ENCODE peak calls at places on chromosomes 1 and 21, in seven cellular contexts. N is pancreas, V is BE2C, O is psoas muscle, Y is epithelial cell of esophagus, A is suprapubic skin, I is upper lobe of right lung. S is an unnamed sample.

GRCh38 chr1:94531664-94532063 is 9.9 kb downstream of the F3 start:
- DNase-seq in N (no peak), V (no peak), O (no peak), Y (peak; percentile 47), A (no peak), I (no peak), S (no peak)

GRCh38 chr1:172900359-172900997 is 150.3 kb downstream of the TNFSF18 start:
- DNase-seq in N (no peak), V (no peak), O (no peak), Y (no peak), A (no peak), I (no peak), S (no peak)

GRCh38 chr1:23838401-23838866 is 13.2 kb upstream of the HMGCL start:
- DNase-seq in N (peak; percentile 87), V (peak; percentile 68), O (peak; percentile 70), Y (peak; percentile 62), A (peak; percentile 88), I (peak; percentile 88), S (no peak)

GRCh38 chr1:207883104-207883651 is 27.7 kb downstream of the CD34 start:
- DNase-seq in N (no peak), V (no peak), O (no peak), Y (no peak), A (no peak), I (no peak), S (no peak)

GRCh38 chr1:62299426-62300200 is 19.6 kb downstream of the KANK4 start:
- DNase-seq in N (peak; percentile 68), V (no peak), O (no peak), Y (no peak), A (no peak), I (no peak), S (no peak)

GRCh38 chr1:115107501-115108260 is 18.4 kb upstream of the TSPAN2 start:
- DNase-seq in N (no peak), V (no peak), O (no peak), Y (peak; percentile 37), A (no peak), I (no peak), S (no peak)

GRCh38 chr1:95953668-95954067 is 719.7 kb downstream of the RWDD3 start:
- DNase-seq in N (no peak), V (no peak), O (no peak), Y (no peak), A (no peak), I (no peak), S (no peak)

GRCh38 chr1:61659061-61659460 is 65.9 kb downstream of the TM2D1 start:
- DNase-seq in N (no peak), V (no peak), O (no peak), Y (peak; percentile 15), A (no peak), I (no peak), S (no peak)

GRCh38 chr1:55069280-55069679 is 29.9 kb downstream of the PCSK9 start:
- DNase-seq in N (no peak), V (no peak), O (no peak), Y (no peak), A (no peak), I (no peak), S (no peak)

GRCh38 chr1:31509124-31510072 is 66.9 kb upstream of the TINAGL1 start:
- DNase-seq in N (no peak), V (no peak), O (no peak), Y (no peak), A (no peak), I (no peak), S (no peak)

GRCh38 chr1:180040034-180040433 is 85.4 kb downstream of the CEP350 start:
- DNase-seq in N (no peak), V (no peak), O (no peak), Y (peak; percentile 6), A (no peak), I (no peak), S (no peak)

GRCh38 chr1:99397029-99397428 is 132.7 kb downstream of the PLPPR4 start:
- DNase-seq in N (no peak), V (no peak), O (no peak), Y (no peak), A (no peak), I (no peak), S (no peak)

GRCh38 chr1:5099018-5099417 is 444.6 kb downstream of the AJAP1 start:
- DNase-seq in N (no peak), V (no peak), O (no peak), Y (no peak), A (no peak), I (no peak), S (no peak)

GRCh38 chr1:1943834-1944570 is 24.9 kb upstream of the TMEM52 start:
- DNase-seq in N (peak; percentile 85), V (peak; percentile 79), O (peak; percentile 62), Y (peak; percentile 36), A (no peak), I (peak; percentile 82), S (no peak)

GRCh38 chr1:57204942-57205787 is 218.7 kb downstream of the DAB1 start:
- DNase-seq in N (no peak), V (no peak), O (no peak), Y (peak; percentile 33), A (no peak), I (no peak), S (no peak)

GRCh38 chr21:32008714-32009113 is 135.9 kb downstream of the HUNK start:
- DNase-seq in N (no peak), V (no peak), O (no peak), Y (no peak), A (no peak), I (no peak), S (no peak)

GRCh38 chr1:86201321-86201720 is 44.7 kb upstream of the COL24A1 start:
- DNase-seq in N (no peak), V (no peak), O (no peak), Y (no peak), A (no peak), I (no peak), S (no peak)

GRCh38 chr1:86200901-86201300 is 44.3 kb upstream of the COL24A1 start:
- DNase-seq in N (no peak), V (no peak), O (no peak), Y (peak; percentile 4), A (no peak), I (no peak), S (no peak)

GRCh38 chr1:86207323-86207722 is 50.8 kb upstream of the COL24A1 start:
- DNase-seq in N (no peak), V (peak; percentile 3), O (no peak), Y (peak; percentile 87), A (no peak), I (no peak), S (peak; percentile 65)

GRCh38 chr1:86202552-86203340 is 46.2 kb upstream of the COL24A1 start:
- DNase-seq in N (no peak), V (no peak), O (peak; percentile 4), Y (no peak), A (no peak), I (no peak), S (no peak)

GRCh38 chr1:86205741-86206140 is 49.2 kb upstream of the COL24A1 start:
- DNase-seq in N (no peak), V (no peak), O (no peak), Y (no peak), A (no peak), I (no peak), S (no peak)
- TF ChIP-seq CTCF in N (no peak), V (no peak), O (no peak), Y (no peak), A (no peak), I (no peak), S (no peak)

GRCh38 chr1:44785501-44786137 is 2.4 kb downstream of the BEST4 start:
- DNase-seq in N (no peak), V (no peak), O (no peak), Y (no peak), A (no peak), I (no peak), S (no peak)

GRCh38 chr1:44787506-44787905 is 464 bp downstream of the BEST4 start:
- DNase-seq in N (no peak), V (no peak), O (no peak), Y (no peak), A (no peak), I (no peak), S (no peak)

GRCh38 chr1:44786841-44787426 is 1.0 kb downstream of the BEST4 start:
- DNase-seq in N (no peak), V (no peak), O (no peak), Y (no peak), A (no peak), I (no peak), S (no peak)

GRCh38 chr1:44786138-44786840 is 1.7 kb downstream of the BEST4 start:
- DNase-seq in N (peak; percentile 94), V (peak; percentile 74), O (peak; percentile 72), Y (peak; percentile 71), A (no peak), I (peak; percentile 89), S (no peak)

DNA sequence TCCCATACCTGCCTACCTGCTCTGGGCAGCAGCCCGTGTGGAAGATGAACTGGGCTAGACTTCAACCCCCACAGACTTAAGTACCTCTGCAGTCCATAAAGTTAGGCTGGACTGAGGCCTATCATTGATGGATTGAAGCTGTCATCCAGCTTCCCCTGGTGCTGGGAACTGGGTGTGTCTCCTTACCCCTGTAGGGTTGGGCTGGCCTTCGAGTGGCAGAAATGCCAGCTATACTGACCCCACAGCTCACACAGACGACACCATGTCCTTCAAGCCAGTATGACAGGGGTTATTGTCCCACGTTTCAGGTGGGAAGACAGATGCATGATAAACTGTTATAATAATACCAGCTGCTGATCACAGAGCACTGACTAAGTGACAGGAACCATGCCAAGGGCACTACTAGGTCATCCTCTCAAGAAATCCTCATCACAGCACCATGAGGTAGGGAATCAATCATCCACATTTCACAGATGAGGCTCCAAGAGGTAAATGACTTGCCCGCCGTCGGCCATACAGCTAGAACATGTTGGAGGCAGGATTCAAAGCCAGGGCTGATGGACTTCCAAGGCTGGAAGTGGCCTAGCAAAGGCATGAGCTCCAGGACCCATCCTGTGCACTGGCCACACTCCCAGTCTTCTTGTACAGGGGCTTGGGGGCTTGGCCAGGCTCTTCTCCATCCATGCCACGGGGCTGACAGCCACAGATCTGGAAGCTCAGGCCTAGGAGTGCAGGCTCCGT is at the start of gene BEST4:
- DNase-seq in N (no peak), V (no peak), O (no peak), Y (no peak), A (no peak), I (no peak), S (no peak)
- TF ChIP-seq CTCF in N (no peak), V (no peak), O (no peak), Y (no peak), A (no peak), I (no peak), S (no peak)

DNA sequence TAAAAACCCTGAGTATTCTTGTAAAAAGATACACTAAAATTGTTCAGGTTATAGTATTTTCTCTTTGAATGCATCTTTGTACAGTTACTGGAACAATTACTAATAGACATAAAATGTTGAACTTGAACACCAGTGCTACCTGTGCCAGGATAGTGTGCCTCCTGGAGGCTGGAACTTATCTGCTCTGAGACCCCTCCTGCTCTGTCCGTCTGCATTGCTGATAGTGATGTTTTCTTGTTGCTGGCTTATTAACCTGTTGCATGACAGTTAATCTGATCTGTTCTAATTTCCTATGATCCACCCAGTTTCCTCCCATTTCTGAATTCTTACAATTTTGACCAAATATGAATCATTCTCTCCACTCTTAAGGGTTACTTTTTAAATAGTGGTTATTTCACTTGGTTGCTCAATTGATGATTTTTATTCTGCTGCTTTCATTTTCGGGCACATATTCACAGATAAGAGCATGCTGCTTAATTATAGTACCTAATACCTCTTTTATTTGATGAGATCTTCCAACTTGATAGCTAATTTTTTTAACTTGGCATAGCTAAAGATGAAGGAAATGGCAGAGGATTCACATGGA is 101.4 kb downstream of the CC2D1B start:
- DNase-seq in N (no peak), V (no peak), O (no peak), Y (no peak), A (no peak), I (no peak), S (no peak)
- TF ChIP-seq CTCF in N (no peak), V (no peak), O (peak; percentile 18), Y (no peak), A (no peak), I (peak; percentile 13), S (no peak)

GRCh38 chr1:45490623-45491463 is at the start of gene TESK2:
- DNase-seq in N (peak; percentile 97), V (peak; percentile 88), O (peak; percentile 95), Y (peak; percentile 100), A (peak; percentile 99), I (peak; percentile 97), S (peak; percentile 98)
- TF ChIP-seq CTCF in N (no peak), V (no peak), O (no peak), Y (peak; percentile 24), A (no peak), I (peak; percentile 14), S (no peak)

S was measured in RWPE2.